ENCODE peak calls at places on chromosomes 16 and 17, in ten cellular contexts. G, Y, O, Z, D, X, E, T, F and H are unnamed samples.

GRCh38 chr17:34579017-34579946 is at the start of gene TMEM132E:
- DNase-seq in F (no peak), T (no peak), D (no peak), Y (no peak), X (no peak), Z (no peak), O (peak), G (no peak), E (peak), H (no peak)

GRCh38 chr17:1625507-1626080 is 3.0 kb downstream of the SLC43A2 start:
- DNase-seq in Z (no peak), G (no peak), Y (no peak), D (no peak), E (no peak), F (no peak), O (no peak), X (no peak), T (no peak), H (no peak)

GRCh38 chr16:87854053-87854906 is 15.0 kb downstream of the SLC7A5 start:
- DNase-seq in X (no peak), Y (no peak), T (no peak), E (no peak), G (no peak), D (peak), F (no peak), O (no peak), Z (no peak), H (peak)

GRCh38 chr16:66391726-66392670 is 25.5 kb downstream of the CDH5 start:
- DNase-seq in D (no peak), Y (peak), G (no peak), F (no peak), E (no peak), O (no peak), T (no peak), Z (no peak), X (no peak), H (no peak)

GRCh38 chr17:81409190-81409935 is 14.1 kb downstream of the BAHCC1 start:
- DNase-seq in Z (no peak), T (no peak), Y (no peak), G (no peak), F (no peak), E (peak), D (no peak), O (peak), X (peak), H (no peak)

GRCh38 chr16:4263504-4264436 is 9.1 kb downstream of the TFAP4 start:
- DNase-seq in Y (peak), D (peak), E (peak), O (no peak), Z (peak), G (no peak), T (no peak), F (no peak), X (no peak), H (peak)

GRCh38 chr17:7294614-7295153 is at the start of gene YBX2:
- DNase-seq in T (no peak), G (no peak), Z (peak), O (peak), Y (no peak), F (peak), E (peak), D (peak), X (peak), H (no peak)

GRCh38 chr17:17591408-17592265 is at the start of gene PEMT:
- DNase-seq in G (peak), Z (peak), X (peak), Y (peak), D (peak), T (peak), F (peak), O (peak), E (peak), H (peak)

GRCh38 chr16:67842509-67843342 is 606 bp downstream of the THAP11 start:
- DNase-seq in X (peak), O (peak), G (no peak), T (no peak), F (peak), D (peak), Y (no peak), Z (peak), E (peak), H (peak)

GRCh38 chr17:78343099-78343432 is 16.8 kb downstream of the SOCS3 start:
- DNase-seq in E (no peak), O (no peak), X (no peak), Y (peak), F (peak), D (peak), Z (no peak), T (no peak), G (no peak), H (no peak)

GRCh38 chr17:10305336-10306096 is 67.3 kb downstream of the MYH13 start:
- DNase-seq in F (no peak), T (no peak), E (no peak), Z (no peak), O (no peak), D (no peak), Y (peak), X (no peak), G (no peak), H (no peak)

GRCh38 chr16:29806641-29807425 is 504 bp downstream of the MAZ start:
- DNase-seq in F (peak), X (peak), Z (peak), Y (no peak), T (no peak), G (no peak), E (peak), O (peak), D (peak), H (peak)

GRCh38 chr16:87093804-87094203 is 223.4 kb downstream of the C16orf95 start:
- DNase-seq in E (no peak), T (no peak), Z (no peak), X (no peak), O (no peak), G (no peak), D (no peak), F (no peak), Y (no peak), H (no peak)

GRCh38 chr17:63774982-63775290 is 966 bp downstream of the DDX42 start:
- DNase-seq in O (no peak), E (no peak), D (peak), Y (no peak), Z (no peak), X (no peak), T (no peak), F (no peak), G (no peak), H (no peak)

GRCh38 chr16:86569843-86570447 is 3.3 kb downstream of the FOXC2 start:
- DNase-seq in D (no peak), Y (no peak), E (no peak), O (no peak), Z (no peak), X (no peak), T (no peak), F (no peak), G (no peak), H (no peak)